ENCODE peak calls at places on chromosomes 6 and 20, in five cellular contexts. I, J, H, Y and E are unnamed samples.

GRCh38 chr6:32692019-32692418 is 25.6 kb upstream of the HLA-DQB1 start:
- DNase-seq in J (no peak), H (peak; percentile 14), I (peak; percentile 3), Y (no peak), E (peak; percentile 40)

GRCh38 chr6:42704251-42704936 is 18.0 kb downstream of the PRPH2 start:
- DNase-seq in Y (peak; percentile 71), J (peak; percentile 68), H (peak; percentile 62), I (peak; percentile 73), E (no peak)

GRCh38 chr6:63368347-63368746 is 48.6 kb upstream of the LGSN start:
- DNase-seq in Y (no peak), H (no peak), I (no peak), J (no peak), E (no peak)

GRCh38 chr20:15848126-15848525 is 725.1 kb downstream of the KIF16B start:
- DNase-seq in Y (no peak), J (no peak), I (no peak), H (no peak), E (no peak)

GRCh38 chr6:143536866-143537691 is 25.6 kb upstream of the FUCA2 start:
- DNase-seq in I (peak; percentile 51), H (peak; percentile 47), Y (peak; percentile 81), J (peak; percentile 85), E (peak; percentile 93)

GRCh38 chr6:87923389-87924050 is 124.1 kb upstream of the SPACA1 start:
- DNase-seq in H (no peak), I (no peak), J (no peak), Y (no peak), E (no peak)

GRCh38 chr6:155487362-155488130 is 31.9 kb upstream of the NOX3 start:
- DNase-seq in J (no peak), H (no peak), Y (no peak), I (no peak), E (no peak)

GRCh38 chr20:44728835-44729342 is 13.7 kb downstream of the CCN5 start:
- DNase-seq in I (peak; percentile 73), Y (peak; percentile 87), J (no peak), H (peak; percentile 62), E (peak; percentile 87)

GRCh38 chr6:88780714-88781389 is 182.6 kb downstream of the RNGTT start:
- DNase-seq in Y (no peak), I (peak; percentile 84), H (peak; percentile 53), J (no peak), E (no peak)

GRCh38 chr20:36861875-36862801 is 13.8 kb upstream of the TLDC2 start:
- DNase-seq in I (peak; percentile 78), H (peak; percentile 92), Y (peak; percentile 92), J (peak; percentile 78), E (peak; percentile 75)

GRCh38 chr6:69933239-69933638 is 66.9 kb downstream of the COL19A1 start:
- DNase-seq in Y (no peak), I (peak; percentile 2), J (no peak), H (no peak), E (no peak)

GRCh38 chr20:8853805-8854338 is 215.0 kb upstream of the PLCB4 start:
- DNase-seq in J (no peak), I (peak; percentile 91), Y (no peak), H (peak; percentile 48), E (no peak)

GRCh38 chr20:64242797-64243475 is 12.6 kb upstream of the PCMTD2 start:
- DNase-seq in J (no peak), H (no peak), I (no peak), Y (no peak), E (no peak)

GRCh38 chr20:24695529-24696225 is 226.2 kb downstream of the SYNDIG1 start:
- DNase-seq in I (no peak), Y (no peak), H (no peak), J (no peak), E (no peak)

GRCh38 chr6:41937881-41938574 is 3.6 kb downstream of the CCND3 start:
- DNase-seq in I (peak; percentile 77), J (no peak), Y (no peak), H (peak; percentile 40), E (peak; percentile 47)

DNA sequence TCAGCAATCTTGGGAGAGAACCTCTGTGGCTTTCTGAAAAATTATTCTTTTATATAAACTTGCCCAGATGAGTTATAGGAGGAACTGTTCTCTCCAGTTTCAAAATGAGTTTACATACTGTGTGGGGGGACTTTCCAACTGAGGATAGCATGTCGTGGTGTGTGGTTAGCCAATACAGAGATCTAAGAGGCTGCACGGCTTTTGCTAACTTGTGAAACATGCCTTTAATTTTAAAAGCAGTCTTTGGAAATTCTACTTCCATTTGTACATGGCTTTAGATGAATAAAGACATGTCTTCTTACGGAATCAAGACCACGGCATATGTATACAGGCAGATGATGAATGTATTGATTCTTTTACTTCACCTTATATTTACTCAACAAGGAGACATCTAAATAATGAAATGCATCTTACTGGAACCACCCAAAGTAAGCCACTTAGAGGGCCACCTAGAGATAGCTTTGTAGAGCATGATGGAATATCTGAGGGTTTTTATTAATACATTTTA is 39.8 kb downstream of the HIVEP1 start:
- DNase-seq in H (no peak), J (no peak), I (no peak), Y (no peak), E (no peak)
- H3K4me1 ChIP-seq in H (no peaks in the 10 kb centered on the region), J (no peaks in the 10 kb centered on the region), I (no peaks in the 10 kb centered on the region), Y (no peaks in the 10 kb centered on the region), E (no peaks in the 10 kb centered on the region)

GRCh38 chr6:138088307-138088744 is 18.9 kb downstream of the PERP start:
- DNase-seq in J (no peak), H (no peak), Y (no peak), I (peak; percentile 34), E (no peak)
- H3K4me3 ChIP-seq in J (no peak overlapping the region), H (no peak overlapping the region), Y (no peak overlapping the region), I (no peak overlapping the region), E (no peak overlapping the region)

DNA sequence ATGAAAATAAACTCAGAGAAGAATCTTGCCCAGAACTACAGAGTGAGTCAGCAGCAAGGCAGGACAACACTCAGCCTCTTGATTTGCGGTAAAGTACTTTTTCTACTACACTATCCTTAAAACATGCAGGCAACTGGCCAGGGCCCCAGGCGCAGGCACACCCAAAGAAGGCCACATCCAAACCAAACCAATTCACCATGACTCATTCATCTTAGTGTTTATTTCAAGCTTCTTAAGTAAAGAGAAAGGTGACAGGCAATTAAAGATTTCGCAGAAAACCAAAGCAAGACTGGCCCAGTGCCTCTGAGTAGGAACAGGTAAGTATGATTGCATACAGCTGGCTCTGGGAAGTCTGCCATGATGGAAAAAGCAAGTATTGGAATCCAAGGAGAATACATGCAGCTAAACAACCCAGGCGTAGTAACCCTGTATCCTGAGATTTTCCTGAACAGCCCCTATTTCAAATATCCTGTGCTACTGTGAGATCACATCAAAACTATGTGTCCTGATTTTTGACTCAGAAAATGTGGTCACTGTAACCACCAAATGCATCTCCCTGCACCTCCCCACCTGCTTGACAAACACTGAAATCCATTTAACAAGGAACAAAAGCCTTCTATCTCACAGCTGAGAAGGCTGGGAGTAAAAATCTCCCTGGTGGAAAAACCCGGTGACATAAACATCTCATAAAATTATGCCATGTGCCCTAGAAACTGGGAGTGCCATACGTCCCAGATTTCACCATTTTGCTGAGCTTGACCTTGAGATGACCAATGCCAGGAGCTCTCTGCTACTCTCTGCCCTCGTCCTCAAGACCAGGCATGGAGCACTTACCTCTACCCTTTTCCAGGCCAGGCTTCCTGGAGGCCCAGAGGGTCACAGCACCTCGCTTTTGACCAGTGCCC is 12.4 kb downstream of the WFDC3 start:
- DNase-seq in Y (peak; percentile 94), I (peak; percentile 98), H (peak; percentile 69), J (peak; percentile 86), E (peak; percentile 85)
- H3K4me1 ChIP-seq in Y (no peaks in the 10 kb centered on the region), I (no peaks in the 10 kb centered on the region), H (no peaks in the 10 kb centered on the region), J (peaks cover 57% of the 10 kb centered on the region), E (peaks cover 33% of the 10 kb centered on the region)

DNA sequence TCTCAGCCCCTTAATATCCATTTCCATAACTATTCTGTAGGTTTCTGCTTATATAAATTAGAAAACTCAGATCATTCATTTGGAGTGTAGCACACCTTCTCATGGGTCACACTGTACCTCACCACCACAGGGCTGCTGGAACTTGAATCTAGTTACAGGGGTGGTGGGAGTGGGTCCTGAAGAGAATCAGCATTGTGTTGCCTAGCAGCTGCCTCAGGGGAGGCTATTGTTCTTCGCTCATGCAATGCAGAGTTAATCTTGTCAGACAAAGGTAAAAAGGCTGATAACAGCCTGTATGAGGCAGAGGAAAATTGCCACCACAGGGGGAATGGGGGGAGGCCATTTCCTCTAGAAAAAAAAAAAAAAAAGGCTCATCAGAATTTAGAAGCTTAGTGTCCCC is 496.0 kb upstream of the ADGRB3 start:
- DNase-seq in Y (no peak), H (no peak), I (no peak), J (no peak), E (no peak)
- H3K4me3 ChIP-seq in Y (no peak overlapping the region), H (no peak overlapping the region), I (no peak overlapping the region), J (no peak overlapping the region), E (no peak overlapping the region)